ENCODE peak calls at places on chromosomes 12 and 14, in four cellular contexts. A is HepG2, B is K562, V is GM12878. Q is an unnamed sample.

GRCh38 chr14:94062344-94062904 is 18.6 kb downstream of the DDX24 start:
- DNase-seq in A (no peak), B (no peak), V (no peak), Q (no peak)

GRCh38 chr14:52043690-52044089 is 25.2 kb downstream of the NID2 start:
- DNase-seq in A (peak), B (peak), V (no peak), Q (peak)

GRCh38 chr12:14775652-14776020 is 27.6 kb downstream of the WBP11 start:
- DNase-seq in A (no peak), B (no peak), V (no peak), Q (no peak)

GRCh38 chr12:110917467-110917866 is 2.9 kb downstream of the MYL2 start:
- DNase-seq in A (peak), B (no peak), V (no peak), Q (no peak)

GRCh38 chr12:65497645-65498044 is 219.2 kb downstream of the MSRB3 start:
- DNase-seq in A (peak), B (no peak), V (no peak), Q (no peak)

GRCh38 chr14:24052656-24053547 is 1.1 kb downstream of the CARMIL3 start:
- DNase-seq in A (no peak), B (no peak), V (no peak), Q (no peak)

GRCh38 chr14:106187176-106187670 is 660.8 kb downstream of the TMEM121 start:
- DNase-seq in A (no peak), B (no peak), V (no peak), Q (no peak)

GRCh38 chr14:101010293-101010692 is 106.8 kb upstream of the RTL1 start:
- DNase-seq in A (no peak), B (no peak), V (no peak), Q (peak)

GRCh38 chr12:3698218-3698974 is 54.5 kb downstream of the CRACR2A start:
- DNase-seq in A (no peak), B (no peak), V (no peak), Q (no peak)

GRCh38 chr14:92759300-92759678 is 10.9 kb upstream of the LGMN start:
- DNase-seq in A (no peak), B (peak), V (no peak), Q (no peak)

GRCh38 chr12:3747543-3747942 is 5.4 kb downstream of the CRACR2A start:
- DNase-seq in A (no peak), B (no peak), V (no peak), Q (no peak)

GRCh38 chr12:75656650-75657049 is 145.2 kb upstream of the KRR1 start:
- DNase-seq in A (peak), B (no peak), V (no peak), Q (no peak)

GRCh38 chr14:72128629-72129028 is 196.4 kb downstream of the RGS6 start:
- DNase-seq in A (no peak), B (no peak), V (no peak), Q (no peak)

GRCh38 chr12:50187084-50187900 is 20.1 kb upstream of the CERS5 start:
- DNase-seq in A (no peak), B (no peak), V (peak), Q (no peak)

GRCh38 chr12:92585106-92585775 is 117.5 kb upstream of the PLEKHG7 start:
- DNase-seq in A (no peak), B (no peak), V (no peak), Q (no peak)

GRCh38 chr14:28143340-28143739 is 623.2 kb upstream of the FOXG1 start:
- DNase-seq in A (no peak), B (no peak), V (no peak), Q (no peak)

GRCh38 chr14:68447581-68448281 is 345.1 kb downstream of the ZFP36L1 start:
- DNase-seq in A (no peak), B (no peak), V (no peak), Q (no peak)

GRCh38 chr14:72000907-72001306 is 68.7 kb downstream of the RGS6 start:
- DNase-seq in A (no peak), B (no peak), V (peak), Q (no peak)

GRCh38 chr14:52923902-52924575 is 26.8 kb downstream of the FERMT2 start:
- DNase-seq in A (peak), B (no peak), V (no peak), Q (no peak)

GRCh38 chr12:122845041-122845864 is 10.0 kb downstream of the HIP1R start:
- DNase-seq in A (no peak), B (no peak), V (no peak), Q (no peak)

GRCh38 chr14:74179775-74180354 is 59.4 kb upstream of the VSX2 start:
- DNase-seq in A (no peak), B (no peak), V (no peak), Q (no peak)

GRCh38 chr14:50308363-50308762 is 3.7 kb downstream of the L2HGDH start:
- DNase-seq in A (peak), B (no peak), V (no peak), Q (no peak)

GRCh38 chr14:93430319-93430801 is 379 bp upstream of the UNC79 start:
- DNase-seq in A (no peak), B (no peak), V (no peak), Q (peak)

GRCh38 chr12:10409387-10409786 is at the start of gene KLRC4:
- DNase-seq in A (no peak), B (no peak), V (no peak), Q (no peak)

GRCh38 chr12:6966351-6966750 is 4.1 kb downstream of the PHB2 start:
- DNase-seq in A (no peak), B (no peak), V (no peak), Q (no peak)

GRCh38 chr14:56131865-56132830 is 13.9 kb downstream of the PELI2 start:
- DNase-seq in A (no peak), B (no peak), V (no peak), Q (no peak)

GRCh38 chr12:50986961-50987737 is 34.8 kb downstream of the HIGD1C start:
- DNase-seq in A (peak), B (peak), V (no peak), Q (peak)

GRCh38 chr12:21795648-21796328 is 21.3 kb upstream of the KCNJ8 start:
- DNase-seq in A (no peak), B (no peak), V (no peak), Q (no peak)

GRCh38 chr14:73358187-73358586 is 100.2 kb downstream of the NUMB start:
- DNase-seq in A (peak), B (no peak), V (no peak), Q (no peak)

GRCh38 chr12:21773263-21773741 is 1.2 kb downstream of the KCNJ8 start:
- DNase-seq in A (no peak), B (peak), V (no peak), Q (peak)

GRCh38 chr12:38137716-38138115 is 178.9 kb upstream of the ALG10B start:
- DNase-seq in A (no peak), B (no peak), V (no peak), Q (no peak)

GRCh38 chr12:114220311-114220710 is 185.6 kb downstream of the TBX5 start:
- DNase-seq in A (no peak), B (no peak), V (no peak), Q (no peak)

DNA sequence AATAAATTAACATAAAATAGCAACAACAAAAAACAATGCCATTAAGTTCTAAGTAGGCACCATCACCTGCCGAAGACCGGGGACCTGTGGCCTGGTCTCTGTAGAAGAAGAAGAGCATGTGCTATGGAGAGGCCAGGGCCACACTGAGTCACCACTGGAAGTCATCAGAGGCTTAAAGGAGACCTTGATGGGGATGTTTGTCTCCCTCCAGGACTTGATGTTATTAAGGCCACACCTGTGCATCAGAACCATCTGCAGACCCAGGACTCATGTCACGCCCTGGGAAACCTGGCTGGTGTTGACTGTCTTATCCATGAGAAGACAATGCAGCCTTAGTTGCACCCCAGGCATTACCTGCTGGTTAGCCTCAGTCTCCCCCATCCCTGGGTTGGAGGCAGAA is 292.3 kb downstream of the AACS start:
- DNase-seq in A (no peak), B (no peak), V (no peak), Q (no peak)
- TF ChIP-seq FOXK2 in A (no peak), B (no peak), V (no peak), Q (no peak)

GRCh38 chr14:86654558-86655184 is 1124.7 kb downstream of the FLRT2 start:
- DNase-seq in A (peak), B (peak), V (no peak), Q (peak)
- TF ChIP-seq FOXK2 in A (no peak), B (no peak), V (no peak), Q (no peak)

DNA sequence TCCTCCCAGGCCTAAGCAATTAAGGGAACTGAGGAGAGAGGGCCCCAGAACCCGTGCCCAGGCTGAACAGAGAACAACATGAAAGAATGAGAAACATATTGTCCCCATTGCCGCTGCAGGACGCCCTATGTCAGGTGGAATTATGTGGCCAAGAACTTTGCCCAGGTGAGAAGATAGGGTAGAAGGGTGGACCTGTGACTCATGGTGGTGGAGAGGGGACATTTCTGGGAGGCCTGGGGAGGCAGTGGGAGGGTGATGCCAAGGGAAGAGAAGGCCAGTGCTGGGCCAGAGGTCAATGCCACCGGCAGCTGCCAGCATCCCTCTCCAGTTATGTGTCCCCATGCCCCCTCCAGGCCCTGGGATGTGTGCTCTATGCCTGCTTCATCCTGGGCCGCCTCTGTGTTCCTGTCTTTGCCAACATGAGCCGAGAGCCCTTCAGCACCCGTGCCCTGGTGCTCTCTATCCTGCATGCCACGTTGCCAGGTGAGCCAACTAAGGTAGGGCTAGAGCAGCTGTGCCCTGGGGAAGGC is 15.6 kb downstream of the SOAT2 start:
- DNase-seq in A (no peak), B (no peak), V (no peak), Q (no peak)
- TF ChIP-seq FOXK2 in A (no peak), B (no peak), V (no peak), Q (no peak)

GRCh38 chr12:5964913-5965900 is 20.1 kb upstream of the ANO2 start:
- DNase-seq in A (no peak), B (no peak), V (no peak), Q (no peak)
- TF ChIP-seq FOXK2 in A (no peak), B (no peak), V (no peak), Q (no peak)

GRCh38 chr12:2355604-2356003 is 302.8 kb downstream of the CACNA1C start:
- DNase-seq in A (no peak), B (no peak), V (no peak), Q (no peak)
- TF ChIP-seq FOXK2 in A (no peak), B (no peak), V (no peak), Q (no peak)

DNA sequence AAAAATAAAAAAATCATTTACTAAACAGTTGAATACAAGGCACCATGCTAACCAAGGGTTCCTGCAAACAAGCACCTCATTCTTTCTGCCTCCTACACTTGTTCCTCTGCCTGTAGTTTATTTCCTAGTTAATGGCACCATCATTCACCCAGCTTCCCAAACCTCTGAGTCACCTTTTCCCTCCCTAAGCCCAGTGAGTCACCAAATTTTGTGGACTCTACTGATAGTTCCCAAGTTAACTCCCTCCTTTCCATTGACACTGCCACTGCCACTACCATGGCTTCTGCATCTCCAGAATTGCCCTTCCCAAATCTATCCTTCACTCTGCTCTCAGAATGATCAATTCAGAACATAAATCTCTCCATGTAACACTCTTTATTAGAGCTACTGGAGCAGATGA is 2.0 kb upstream of the GARIN2 start:
- DNase-seq in A (peak), B (no peak), V (no peak), Q (peak)
- TF ChIP-seq FOXK2 in A (no peak), B (no peak), V (no peak), Q (no peak)

DNA sequence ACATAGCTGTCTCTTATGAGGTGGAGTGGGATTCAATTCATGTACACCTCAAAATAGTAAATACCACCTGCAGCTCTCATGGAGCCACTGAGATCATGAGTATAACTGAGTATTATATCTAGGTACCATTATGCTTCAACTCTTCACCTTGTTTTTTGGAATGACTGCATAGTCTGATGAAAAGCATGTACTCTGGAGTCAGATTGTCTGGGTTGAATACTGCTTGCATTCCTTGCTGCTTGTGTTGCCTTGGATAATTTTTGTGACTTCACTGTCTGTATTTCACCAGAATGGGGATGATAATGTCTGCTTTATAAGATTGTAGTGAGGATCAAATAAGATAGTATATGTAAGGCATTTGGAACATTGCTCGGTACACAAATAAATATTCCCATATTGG is 54.2 kb downstream of the SUSD6 start:
- DNase-seq in A (no peak), B (no peak), V (no peak), Q (no peak)
- TF ChIP-seq FOXK2 in A (no peak), B (no peak), V (no peak), Q (no peak)